ENCODE peak calls at places on chromosome 22, in eight cellular contexts. One of them, this sample, is unnamed.

GRCh38 chr22:22508274-22509176 is at the start of gene ZNF280B:
- DNase-seq in NCI-H460: peak
- DNase-seq in hepatic stellate cell: peak
- DNase-seq in SJSA1: peak
- DNase-seq in ACHN: peak
- DNase-seq in EL: peak
- DNase-seq in stimulated activated CD4-positive, alpha-beta T cell treated with anti-CD3 and anti-CD28 coated beads, Interleukin-15, amount 100 ng/mL, for 48 hours: peak
- DNase-seq in iris pigment epithelial cell: peak
- DNase-seq in this sample: peak

GRCh38 chr22:23820748-23821211 is 18.0 kb downstream of the DERL3 start:
- DNase-seq in EL: no peak
- DNase-seq in NCI-H460: no peak
- DNase-seq in stimulated activated CD4-positive, alpha-beta T cell treated with anti-CD3 and anti-CD28 coated beads, Interleukin-15, amount 100 ng/mL, for 48 hours: no peak
- DNase-seq in iris pigment epithelial cell: no peak
- DNase-seq in hepatic stellate cell: no peak
- DNase-seq in SJSA1: no peak
- DNase-seq in ACHN: no peak
- DNase-seq in this sample: no peak

GRCh38 chr22:23534201-23534850 is 45.8 kb downstream of the IGLL1 start:
- DNase-seq in EL: no peak
- DNase-seq in NCI-H460: no peak
- DNase-seq in ACHN: no peak
- DNase-seq in iris pigment epithelial cell: no peak
- DNase-seq in SJSA1: no peak
- DNase-seq in hepatic stellate cell: no peak
- DNase-seq in stimulated activated CD4-positive, alpha-beta T cell treated with anti-CD3 and anti-CD28 coated beads, Interleukin-15, amount 100 ng/mL, for 48 hours: no peak
- DNase-seq in this sample: no peak

GRCh38 chr22:31943976-31944699 is at the start of gene YWHAH:
- DNase-seq in SJSA1: peak
- DNase-seq in hepatic stellate cell: peak
- DNase-seq in ACHN: peak
- DNase-seq in iris pigment epithelial cell: peak
- DNase-seq in stimulated activated CD4-positive, alpha-beta T cell treated with anti-CD3 and anti-CD28 coated beads, Interleukin-15, amount 100 ng/mL, for 48 hours: peak
- DNase-seq in NCI-H460: peak
- DNase-seq in EL: peak
- DNase-seq in this sample: peak

GRCh38 chr22:38653741-38654140 is 2.5 kb downstream of the FAM227A start:
- DNase-seq in EL: no peak
- DNase-seq in iris pigment epithelial cell: no peak
- DNase-seq in SJSA1: no peak
- DNase-seq in ACHN: no peak
- DNase-seq in stimulated activated CD4-positive, alpha-beta T cell treated with anti-CD3 and anti-CD28 coated beads, Interleukin-15, amount 100 ng/mL, for 48 hours: no peak
- DNase-seq in hepatic stellate cell: no peak
- DNase-seq in NCI-H460: no peak
- DNase-seq in this sample: no peak

GRCh38 chr22:40405178-40406062 is 35.0 kb downstream of the SGSM3 start:
- DNase-seq in EL: no peak
- DNase-seq in ACHN: no peak
- DNase-seq in iris pigment epithelial cell: no peak
- DNase-seq in hepatic stellate cell: no peak
- DNase-seq in SJSA1: peak
- DNase-seq in NCI-H460: no peak
- DNase-seq in stimulated activated CD4-positive, alpha-beta T cell treated with anti-CD3 and anti-CD28 coated beads, Interleukin-15, amount 100 ng/mL, for 48 hours: no peak
- DNase-seq in this sample: no peak

GRCh38 chr22:24964441-24964840 is 11.9 kb downstream of the KIAA1671 start:
- DNase-seq in NCI-H460: no peak
- DNase-seq in hepatic stellate cell: no peak
- DNase-seq in ACHN: no peak
- DNase-seq in SJSA1: no peak
- DNase-seq in iris pigment epithelial cell: no peak
- DNase-seq in EL: no peak
- DNase-seq in stimulated activated CD4-positive, alpha-beta T cell treated with anti-CD3 and anti-CD28 coated beads, Interleukin-15, amount 100 ng/mL, for 48 hours: no peak
- DNase-seq in this sample: no peak

GRCh38 chr22:39240841-39241631 is 3.7 kb downstream of the PDGFB start:
- DNase-seq in hepatic stellate cell: peak
- DNase-seq in ACHN: no peak
- DNase-seq in stimulated activated CD4-positive, alpha-beta T cell treated with anti-CD3 and anti-CD28 coated beads, Interleukin-15, amount 100 ng/mL, for 48 hours: no peak
- DNase-seq in iris pigment epithelial cell: no peak
- DNase-seq in SJSA1: no peak
- DNase-seq in EL: peak
- DNase-seq in NCI-H460: no peak
- DNase-seq in this sample: peak

GRCh38 chr22:29827091-29827490 is 11.0 kb downstream of the ASCC2 start:
- DNase-seq in iris pigment epithelial cell: peak
- DNase-seq in ACHN: no peak
- DNase-seq in stimulated activated CD4-positive, alpha-beta T cell treated with anti-CD3 and anti-CD28 coated beads, Interleukin-15, amount 100 ng/mL, for 48 hours: no peak
- DNase-seq in NCI-H460: no peak
- DNase-seq in EL: no peak
- DNase-seq in hepatic stellate cell: no peak
- DNase-seq in SJSA1: no peak
- DNase-seq in this sample: no peak

GRCh38 chr22:21693333-21693998 is 27.7 kb downstream of the PPIL2 start:
- DNase-seq in ACHN: no peak
- DNase-seq in iris pigment epithelial cell: no peak
- DNase-seq in stimulated activated CD4-positive, alpha-beta T cell treated with anti-CD3 and anti-CD28 coated beads, Interleukin-15, amount 100 ng/mL, for 48 hours: no peak
- DNase-seq in hepatic stellate cell: no peak
- DNase-seq in SJSA1: no peak
- DNase-seq in EL: no peak
- DNase-seq in NCI-H460: no peak
- DNase-seq in this sample: no peak

GRCh38 chr22:37563153-37564081 is 3.1 kb downstream of the CDC42EP1 start:
- DNase-seq in hepatic stellate cell: peak
- DNase-seq in stimulated activated CD4-positive, alpha-beta T cell treated with anti-CD3 and anti-CD28 coated beads, Interleukin-15, amount 100 ng/mL, for 48 hours: no peak
- DNase-seq in SJSA1: peak
- DNase-seq in iris pigment epithelial cell: peak
- DNase-seq in NCI-H460: no peak
- DNase-seq in EL: peak
- DNase-seq in ACHN: peak
- DNase-seq in this sample: peak

GRCh38 chr22:26922804-26923203 is 265.4 kb downstream of the MIAT start:
- DNase-seq in SJSA1: no peak
- DNase-seq in iris pigment epithelial cell: no peak
- DNase-seq in stimulated activated CD4-positive, alpha-beta T cell treated with anti-CD3 and anti-CD28 coated beads, Interleukin-15, amount 100 ng/mL, for 48 hours: no peak
- DNase-seq in hepatic stellate cell: no peak
- DNase-seq in EL: no peak
- DNase-seq in NCI-H460: no peak
- DNase-seq in ACHN: peak
- DNase-seq in this sample: no peak

GRCh38 chr22:21652010-21652546 is 10.0 kb downstream of the SDF2L1 start:
- DNase-seq in ACHN: peak
- DNase-seq in SJSA1: peak
- DNase-seq in hepatic stellate cell: peak
- DNase-seq in stimulated activated CD4-positive, alpha-beta T cell treated with anti-CD3 and anti-CD28 coated beads, Interleukin-15, amount 100 ng/mL, for 48 hours: peak
- DNase-seq in NCI-H460: no peak
- DNase-seq in EL: peak
- DNase-seq in iris pigment epithelial cell: peak
- DNase-seq in this sample: peak

GRCh38 chr22:19478466-19479357 is at the start of gene UFD1:
- DNase-seq in iris pigment epithelial cell: peak
- DNase-seq in NCI-H460: peak
- DNase-seq in stimulated activated CD4-positive, alpha-beta T cell treated with anti-CD3 and anti-CD28 coated beads, Interleukin-15, amount 100 ng/mL, for 48 hours: peak
- DNase-seq in SJSA1: peak
- DNase-seq in EL: peak
- DNase-seq in hepatic stellate cell: peak
- DNase-seq in ACHN: peak
- DNase-seq in this sample: peak

GRCh38 chr22:25874327-25874726 is 132.3 kb downstream of the MYO18B start:
- DNase-seq in hepatic stellate cell: no peak
- DNase-seq in SJSA1: no peak
- DNase-seq in EL: no peak
- DNase-seq in iris pigment epithelial cell: no peak
- DNase-seq in stimulated activated CD4-positive, alpha-beta T cell treated with anti-CD3 and anti-CD28 coated beads, Interleukin-15, amount 100 ng/mL, for 48 hours: no peak
- DNase-seq in NCI-H460: no peak
- DNase-seq in ACHN: no peak
- DNase-seq in this sample: no peak

GRCh38 chr22:45678961-45679912 is 7.6 kb downstream of the ATXN10 start:
- DNase-seq in stimulated activated CD4-positive, alpha-beta T cell treated with anti-CD3 and anti-CD28 coated beads, Interleukin-15, amount 100 ng/mL, for 48 hours: no peak
- DNase-seq in NCI-H460: no peak
- DNase-seq in SJSA1: peak
- DNase-seq in EL: peak
- DNase-seq in hepatic stellate cell: no peak
- DNase-seq in iris pigment epithelial cell: peak
- DNase-seq in ACHN: no peak
- DNase-seq in this sample: no peak

GRCh38 chr22:46392137-46392844 is 56.8 kb downstream of the TRMU start:
- DNase-seq in NCI-H460: no peak
- DNase-seq in hepatic stellate cell: no peak
- DNase-seq in SJSA1: no peak
- DNase-seq in ACHN: no peak
- DNase-seq in iris pigment epithelial cell: no peak
- DNase-seq in stimulated activated CD4-positive, alpha-beta T cell treated with anti-CD3 and anti-CD28 coated beads, Interleukin-15, amount 100 ng/mL, for 48 hours: no peak
- DNase-seq in EL: no peak
- DNase-seq in this sample: no peak

GRCh38 chr22:38271927-38272372 is 860 bp downstream of the TMEM184B start:
- DNase-seq in SJSA1: no peak
- DNase-seq in stimulated activated CD4-positive, alpha-beta T cell treated with anti-CD3 and anti-CD28 coated beads, Interleukin-15, amount 100 ng/mL, for 48 hours: no peak
- DNase-seq in ACHN: no peak
- DNase-seq in iris pigment epithelial cell: no peak
- DNase-seq in EL: no peak
- DNase-seq in hepatic stellate cell: no peak
- DNase-seq in NCI-H460: no peak
- DNase-seq in this sample: no peak

GRCh38 chr22:35987487-35987886 is 41.1 kb downstream of the RBFOX2 start:
- DNase-seq in hepatic stellate cell: no peak
- DNase-seq in stimulated activated CD4-positive, alpha-beta T cell treated with anti-CD3 and anti-CD28 coated beads, Interleukin-15, amount 100 ng/mL, for 48 hours: no peak
- DNase-seq in ACHN: no peak
- DNase-seq in iris pigment epithelial cell: peak
- DNase-seq in NCI-H460: no peak
- DNase-seq in SJSA1: no peak
- DNase-seq in EL: no peak
- DNase-seq in this sample: no peak

GRCh38 chr22:48307941-48308340 is 1519.7 kb downstream of the BRD1 start:
- DNase-seq in NCI-H460: no peak
- DNase-seq in SJSA1: no peak
- DNase-seq in iris pigment epithelial cell: no peak
- DNase-seq in hepatic stellate cell: no peak
- DNase-seq in stimulated activated CD4-positive, alpha-beta T cell treated with anti-CD3 and anti-CD28 coated beads, Interleukin-15, amount 100 ng/mL, for 48 hours: no peak
- DNase-seq in ACHN: no peak
- DNase-seq in EL: no peak
- DNase-seq in this sample: no peak

GRCh38 chr22:24330636-24331035 is 60.0 kb downstream of the SPECC1L start:
- DNase-seq in SJSA1: no peak
- DNase-seq in ACHN: no peak
- DNase-seq in hepatic stellate cell: no peak
- DNase-seq in EL: peak
- DNase-seq in iris pigment epithelial cell: peak
- DNase-seq in stimulated activated CD4-positive, alpha-beta T cell treated with anti-CD3 and anti-CD28 coated beads, Interleukin-15, amount 100 ng/mL, for 48 hours: no peak
- DNase-seq in NCI-H460: no peak
- DNase-seq in this sample: no peak

GRCh38 chr22:16717699-16718558 is 107.3 kb downstream of the XKR3 start:
- DNase-seq in stimulated activated CD4-positive, alpha-beta T cell treated with anti-CD3 and anti-CD28 coated beads, Interleukin-15, amount 100 ng/mL, for 48 hours: no peak
- DNase-seq in SJSA1: no peak
- DNase-seq in NCI-H460: no peak
- DNase-seq in EL: no peak
- DNase-seq in iris pigment epithelial cell: no peak
- DNase-seq in ACHN: no peak
- DNase-seq in hepatic stellate cell: no peak
- DNase-seq in this sample: no peak

GRCh38 chr22:30181459-30182353 is 64.9 kb downstream of the LIF start:
- DNase-seq in hepatic stellate cell: no peak
- DNase-seq in SJSA1: no peak
- DNase-seq in iris pigment epithelial cell: no peak
- DNase-seq in EL: no peak
- DNase-seq in NCI-H460: no peak
- DNase-seq in stimulated activated CD4-positive, alpha-beta T cell treated with anti-CD3 and anti-CD28 coated beads, Interleukin-15, amount 100 ng/mL, for 48 hours: no peak
- DNase-seq in ACHN: no peak
- DNase-seq in this sample: no peak

GRCh38 chr22:38267086-38267485 is 5.7 kb downstream of the TMEM184B start:
- DNase-seq in SJSA1: peak
- DNase-seq in NCI-H460: no peak
- DNase-seq in EL: no peak
- DNase-seq in stimulated activated CD4-positive, alpha-beta T cell treated with anti-CD3 and anti-CD28 coated beads, Interleukin-15, amount 100 ng/mL, for 48 hours: no peak
- DNase-seq in hepatic stellate cell: peak
- DNase-seq in ACHN: no peak
- DNase-seq in iris pigment epithelial cell: peak
- DNase-seq in this sample: peak

GRCh38 chr22:37669586-37669985 is 5.8 kb upstream of the LGALS1 start:
- DNase-seq in NCI-H460: no peak
- DNase-seq in stimulated activated CD4-positive, alpha-beta T cell treated with anti-CD3 and anti-CD28 coated beads, Interleukin-15, amount 100 ng/mL, for 48 hours: no peak
- DNase-seq in EL: no peak
- DNase-seq in iris pigment epithelial cell: no peak
- DNase-seq in ACHN: no peak
- DNase-seq in hepatic stellate cell: peak
- DNase-seq in SJSA1: no peak
- DNase-seq in this sample: no peak

GRCh38 chr22:31085493-31085824 is 4.3 kb downstream of the SMTN start:
- DNase-seq in SJSA1: no peak
- DNase-seq in NCI-H460: no peak
- DNase-seq in EL: no peak
- DNase-seq in ACHN: no peak
- DNase-seq in hepatic stellate cell: no peak
- DNase-seq in iris pigment epithelial cell: no peak
- DNase-seq in stimulated activated CD4-positive, alpha-beta T cell treated with anti-CD3 and anti-CD28 coated beads, Interleukin-15, amount 100 ng/mL, for 48 hours: no peak
- DNase-seq in this sample: peak

GRCh38 chr22:47367993-47368945 is 605.8 kb downstream of the TBC1D22A start:
- DNase-seq in SJSA1: peak
- DNase-seq in NCI-H460: no peak
- DNase-seq in hepatic stellate cell: no peak
- DNase-seq in iris pigment epithelial cell: no peak
- DNase-seq in ACHN: no peak
- DNase-seq in EL: no peak
- DNase-seq in stimulated activated CD4-positive, alpha-beta T cell treated with anti-CD3 and anti-CD28 coated beads, Interleukin-15, amount 100 ng/mL, for 48 hours: no peak
- DNase-seq in this sample: no peak

GRCh38 chr22:28029201-28029948 is 110.3 kb upstream of the PITPNB start:
- DNase-seq in SJSA1: peak
- DNase-seq in stimulated activated CD4-positive, alpha-beta T cell treated with anti-CD3 and anti-CD28 coated beads, Interleukin-15, amount 100 ng/mL, for 48 hours: no peak
- DNase-seq in iris pigment epithelial cell: no peak
- DNase-seq in hepatic stellate cell: peak
- DNase-seq in ACHN: no peak
- DNase-seq in NCI-H460: no peak
- DNase-seq in EL: peak
- DNase-seq in this sample: peak

GRCh38 chr22:41995211-41995610 is 3.4 kb upstream of the WBP2NL start:
- DNase-seq in stimulated activated CD4-positive, alpha-beta T cell treated with anti-CD3 and anti-CD28 coated beads, Interleukin-15, amount 100 ng/mL, for 48 hours: no peak
- DNase-seq in iris pigment epithelial cell: no peak
- DNase-seq in ACHN: no peak
- DNase-seq in hepatic stellate cell: no peak
- DNase-seq in EL: no peak
- DNase-seq in NCI-H460: no peak
- DNase-seq in SJSA1: no peak
- DNase-seq in this sample: no peak

GRCh38 chr22:42990131-42990838 is 24.7 kb downstream of the PACSIN2 start:
- DNase-seq in NCI-H460: peak
- DNase-seq in stimulated activated CD4-positive, alpha-beta T cell treated with anti-CD3 and anti-CD28 coated beads, Interleukin-15, amount 100 ng/mL, for 48 hours: no peak
- DNase-seq in hepatic stellate cell: peak
- DNase-seq in iris pigment epithelial cell: peak
- DNase-seq in SJSA1: peak
- DNase-seq in ACHN: peak
- DNase-seq in EL: peak
- DNase-seq in this sample: no peak

GRCh38 chr22:45594123-45594941 is 77.3 kb upstream of the ATXN10 start:
- DNase-seq in iris pigment epithelial cell: no peak
- DNase-seq in ACHN: no peak
- DNase-seq in stimulated activated CD4-positive, alpha-beta T cell treated with anti-CD3 and anti-CD28 coated beads, Interleukin-15, amount 100 ng/mL, for 48 hours: no peak
- DNase-seq in NCI-H460: no peak
- DNase-seq in SJSA1: no peak
- DNase-seq in EL: no peak
- DNase-seq in hepatic stellate cell: no peak
- DNase-seq in this sample: no peak

GRCh38 chr22:39941661-39942060 is 18.5 kb upstream of the TMA7B start:
- DNase-seq in iris pigment epithelial cell: no peak
- DNase-seq in NCI-H460: no peak
- DNase-seq in stimulated activated CD4-positive, alpha-beta T cell treated with anti-CD3 and anti-CD28 coated beads, Interleukin-15, amount 100 ng/mL, for 48 hours: no peak
- DNase-seq in SJSA1: no peak
- DNase-seq in EL: no peak
- DNase-seq in hepatic stellate cell: no peak
- DNase-seq in ACHN: no peak
- DNase-seq in this sample: no peak

GRCh38 chr22:39290724-39291161 is 28.7 kb downstream of the RPL3 start:
- DNase-seq in SJSA1: peak
- DNase-seq in stimulated activated CD4-positive, alpha-beta T cell treated with anti-CD3 and anti-CD28 coated beads, Interleukin-15, amount 100 ng/mL, for 48 hours: no peak
- DNase-seq in EL: peak
- DNase-seq in ACHN: peak
- DNase-seq in hepatic stellate cell: no peak
- DNase-seq in iris pigment epithelial cell: peak
- DNase-seq in NCI-H460: no peak
- DNase-seq in this sample: peak